ENCODE peak calls at places on chromosomes 7 and 10, in ten cellular contexts. K is body of pancreas, S is endothelial cell, P is fibroblast of the aortic adventitia, R is A549, Z is H9, H is glutamatergic neuron, A is Calu3, J is thoracic aorta, V is HCT116. M is an unnamed sample.

GRCh38 chr10:124743188-124744046 is 761 bp downstream of the FAM53B start:
- DNase-seq in S (peak; percentile 47), P (no peak), J (no peak), Z (no peak), H (peak; percentile 52), R (peak; percentile 54), V (no peak), A (peak; percentile 12), K (peak; percentile 46), M (no peak)

GRCh38 chr10:104300736-104301292 is 31.8 kb downstream of the GSTO2 start:
- DNase-seq in S (no peak), Z (no peak), K (peak; percentile 76), P (peak; percentile 92), H (peak; percentile 86), J (peak; percentile 91), R (peak; percentile 27), A (no peak), V (no peak), M (no peak)

GRCh38 chr10:14839305-14839695 is 1.2 kb downstream of the HSPA14 start:
- DNase-seq in H (no peak), K (peak; percentile 24), Z (peak; percentile 11), P (no peak), A (peak; percentile 14), R (no peak), S (no peak), V (no peak), J (no peak), M (no peak)

GRCh38 chr7:42096681-42097637 is 140.1 kb downstream of the GLI3 start:
- DNase-seq in R (no peak), H (peak; percentile 61), K (peak; percentile 30), Z (no peak), S (no peak), A (no peak), P (peak; percentile 97), V (no peak), J (no peak), M (no peak)

GRCh38 chr10:16952010-16952550 is 134.9 kb upstream of the RSU1 start:
- DNase-seq in P (no peak), K (no peak), V (no peak), H (no peak), Z (no peak), A (no peak), J (no peak), S (no peak), R (no peak), M (no peak)

GRCh38 chr7:116218051-116218645 is 7.8 kb downstream of the TES start:
- DNase-seq in H (no peak), A (peak; percentile 65), Z (no peak), V (peak; percentile 93), R (no peak), K (peak; percentile 15), S (no peak), P (peak; percentile 99), J (no peak), M (no peak)

GRCh38 chr7:39741942-39742623 is 118.7 kb downstream of the RALA start:
- DNase-seq in V (no peak), J (no peak), K (peak; percentile 32), P (peak; percentile 24), S (peak; percentile 50), A (peak; percentile 90), Z (peak; percentile 92), H (peak; percentile 54), R (peak; percentile 38), M (no peak)

GRCh38 chr7:156892086-156892800 is 740 bp downstream of the LMBR1 start:
- DNase-seq in A (peak; percentile 68), J (no peak), R (no peak), P (no peak), S (peak; percentile 56), V (no peak), Z (peak; percentile 80), H (peak; percentile 68), K (peak; percentile 57), M (peak; percentile 63)

GRCh38 chr7:5705318-5705717 is 76.1 kb downstream of the RNF216 start:
- DNase-seq in H (no peak), A (no peak), V (no peak), Z (no peak), S (no peak), P (no peak), R (no peak), K (no peak), J (no peak), M (no peak)
- TF ChIP-seq CTCF in H (no peak), A (no peak), V (no peak), Z (no peak), S (no peak), P (no peak), R (no peak), K (no peak), J (no peak), M (no peak)

DNA sequence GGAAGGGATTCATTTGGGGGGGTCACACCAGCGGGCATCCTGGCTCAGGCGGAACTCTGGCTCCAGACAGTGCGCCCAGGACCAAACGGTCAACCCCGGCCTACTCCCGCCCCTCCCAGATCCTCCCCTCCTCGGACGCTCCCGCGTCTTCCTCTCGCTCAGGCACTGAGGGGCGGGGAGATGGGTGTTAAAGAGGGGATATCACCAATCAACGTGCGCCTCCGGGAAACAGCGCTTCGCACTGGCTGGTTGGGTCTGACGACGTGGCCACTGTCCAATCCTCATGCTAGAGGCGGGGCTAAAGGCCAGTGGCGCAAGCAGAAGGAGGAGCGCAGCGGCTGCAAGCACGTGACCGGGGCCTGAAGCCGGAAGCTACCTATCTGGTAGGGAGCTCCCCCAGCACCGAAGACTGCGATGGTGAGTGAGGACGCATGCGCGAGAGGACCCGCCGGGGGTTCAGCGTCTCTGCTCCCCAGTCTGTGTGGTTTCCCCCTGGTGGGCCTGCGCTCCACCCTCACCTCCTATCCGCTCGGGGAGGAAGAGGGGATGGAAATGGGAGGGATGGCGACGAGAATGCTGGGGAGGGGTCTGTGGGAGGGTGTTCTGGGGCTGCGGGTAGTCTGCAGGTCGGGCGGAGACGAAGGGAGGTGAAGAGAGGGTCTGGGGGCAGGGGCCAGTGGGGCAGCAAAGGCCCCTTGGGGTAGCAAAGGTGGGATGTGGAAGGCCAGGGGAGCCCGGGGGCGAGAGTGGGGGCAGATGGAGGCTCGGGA is at the start of gene LAMTOR4:
- DNase-seq in J (peak; percentile 97), Z (peak; percentile 100), A (peak; percentile 95), P (peak; percentile 99), R (peak; percentile 99), H (peak; percentile 95), V (peak; percentile 99), S (peak; percentile 92), K (peak; percentile 99), M (peak; percentile 86)
- TF ChIP-seq CTCF in J (no peak), Z (peak; percentile 34), A (no peak), P (no peak), R (no peak), H (no peak), V (no peak), S (no peak), K (no peak), M (no peak)

GRCh38 chr10:11397980-11398580 is 213.4 kb downstream of the USP6NL start:
- DNase-seq in J (no peak), S (no peak), R (no peak), K (no peak), A (no peak), P (peak; percentile 41), H (no peak), V (no peak), Z (no peak), M (no peak)

GRCh38 chr10:11396311-11396960 is 215.0 kb downstream of the USP6NL start:
- DNase-seq in Z (no peak), R (no peak), H (no peak), P (no peak), J (no peak), S (no peak), V (no peak), A (no peak), K (no peak), M (no peak)

GRCh38 chr10:11397566-11397965 is 213.9 kb downstream of the USP6NL start:
- DNase-seq in K (no peak), S (no peak), V (no peak), H (no peak), R (no peak), J (no peak), Z (no peak), A (no peak), P (no peak), M (no peak)

GRCh38 chr10:11395581-11396310 is 215.7 kb downstream of the USP6NL start:
- DNase-seq in H (no peak), A (no peak), J (no peak), R (no peak), P (no peak), S (no peak), K (no peak), Z (no peak), V (no peak), M (no peak)

DNA sequence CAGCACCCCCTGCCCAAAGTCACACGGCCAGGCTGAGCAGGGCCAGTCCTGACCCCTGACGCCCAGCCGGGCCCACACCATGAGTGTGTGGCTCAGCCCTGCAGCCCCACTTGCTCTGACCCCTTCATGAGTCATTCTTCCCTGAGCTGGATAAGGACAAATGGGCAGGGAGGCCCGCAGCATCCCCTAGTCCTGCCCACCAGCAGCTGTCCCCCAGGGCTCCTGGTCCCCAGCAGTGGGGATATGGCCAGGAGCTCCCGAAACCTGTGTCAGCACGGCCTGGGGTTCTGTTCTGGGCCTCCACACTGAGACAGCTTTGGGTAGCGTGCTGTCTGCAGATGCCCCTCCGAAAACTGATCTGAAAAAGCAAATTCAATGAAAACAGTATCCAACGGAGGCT is 214.4 kb downstream of the USP6NL start:
- DNase-seq in Z (no peak), A (no peak), S (no peak), H (no peak), P (no peak), J (no peak), R (no peak), K (no peak), V (no peak), M (no peak)
- TF ChIP-seq CTCF in Z (no peak), A (no peak), S (no peak), H (no peak), P (no peak), J (no peak), R (no peak), K (no peak), V (no peak), M (no peak)

GRCh38 chr10:110357252-110357780 is 52.6 kb upstream of the SMNDC1 start:
- DNase-seq in A (no peak), J (no peak), P (peak; percentile 97), S (no peak), V (peak; percentile 34), H (no peak), Z (no peak), K (no peak), R (no peak), M (peak; percentile 38)

GRCh38 chr10:110357871-110358270 is 53.2 kb upstream of the SMNDC1 start:
- DNase-seq in H (no peak), R (no peak), Z (no peak), S (no peak), K (no peak), V (no peak), P (no peak), J (no peak), A (no peak), M (no peak)

GRCh38 chr10:110358278-110358677 is 53.6 kb upstream of the SMNDC1 start:
- DNase-seq in J (no peak), Z (no peak), A (no peak), H (no peak), R (no peak), S (no peak), K (no peak), V (no peak), P (no peak), M (no peak)

GRCh38 chr10:110360857-110361474 is 56.2 kb upstream of the SMNDC1 start:
- DNase-seq in K (no peak), A (no peak), H (no peak), V (no peak), R (no peak), Z (no peak), J (no peak), S (no peak), P (no peak), M (no peak)

GRCh38 chr10:110358869-110359629 is 54.3 kb upstream of the SMNDC1 start:
- DNase-seq in S (no peak), K (peak; percentile 63), H (no peak), J (no peak), Z (peak; percentile 61), V (peak; percentile 38), A (peak; percentile 51), R (no peak), P (peak; percentile 52), M (no peak)
- TF ChIP-seq CTCF in S (no peak), K (peak; percentile 9), H (no peak), J (no peak), Z (no peak), V (peak; percentile 8), A (no peak), R (no peak), P (peak; percentile 7), M (no peak)

M was measured in activated B cell treated with CpG ODN at 0.5 μM for 24 hours.